ENCODE peak calls at places on chromosomes 7 and 10, in seven cellular contexts. S, F, M, K, U, W and A are unnamed samples.

GRCh38 chr10:63630928-63631685 is 109.9 kb downstream of the REEP3 start:
- DNase-seq in S (no peak), F (no peak), M (no peak), K (no peak), U (peak; percentile 35), W (no peak), A (peak; percentile 30)

GRCh38 chr7:2307690-2308107 is 6.5 kb downstream of the SNX8 start:
- DNase-seq in S (no peak), F (no peak), M (no peak), K (peak; percentile 40), U (no peak), W (no peak), A (no peak)

GRCh38 chr7:47227762-47228177 is 354.1 kb downstream of the TNS3 start:
- DNase-seq in S (no peak), F (peak; percentile 30), M (peak; percentile 97), K (peak; percentile 6), U (peak; percentile 85), W (no peak), A (no peak)

GRCh38 chr7:55019329-55019690 is 493 bp downstream of the EGFR start:
- DNase-seq in S (no peak), F (peak; percentile 80), M (no peak), K (no peak), U (peak; percentile 38), W (no peak), A (no peak)

GRCh38 chr7:48096273-48096672 is 7.2 kb downstream of the UPP1 start:
- DNase-seq in S (no peak), F (no peak), M (no peak), K (no peak), U (no peak), W (no peak), A (no peak)

GRCh38 chr10:115239761-115240160 is 146.6 kb downstream of the ATRNL1 start:
- DNase-seq in S (no peak), F (no peak), M (no peak), K (no peak), U (no peak), W (no peak), A (no peak)

GRCh38 chr10:118276203-118276602 is 65.9 kb downstream of the FAM204A start:
- DNase-seq in S (no peak), F (no peak), M (no peak), K (no peak), U (no peak), W (no peak), A (no peak)

GRCh38 chr7:121505021-121505420 is 108.9 kb upstream of the FAM3C start:
- DNase-seq in S (no peak), F (no peak), M (peak; percentile 86), K (no peak), U (peak; percentile 34), W (no peak), A (no peak)

GRCh38 chr7:129240119-129240815 is 15.4 kb downstream of the AHCYL2 start:
- DNase-seq in S (no peak), F (no peak), M (no peak), K (no peak), U (no peak), W (no peak), A (no peak)